ENCODE peak calls at places on chromosomes 12 and 14, in nine cellular contexts. D is mesenteric fat pad; X is fibroblast of pulmonary artery; B is stimulated activated CD8-positive, alpha-beta memory T cell treated with anti-CD3 and anti-CD28 coated beads, Interleukin-4, amount 100 ng/mL, for 1 hour; S is dorsolateral prefrontal cortex; N is upper lobe of right lung; R is NCI-H460; H is LHCN-M2; I is NCI-H146. Z is an unnamed sample.

GRCh38 chr14:104224516-104225281 is 86.3 kb downstream of the KIF26A start:
- DNase-seq in B (no peak), X (no peak), D (no peak), H (no peak), R (no peak), S (no peak), I (no peak), N (no peak), Z (no peak)

GRCh38 chr14:53462931-53463778 is 310.0 kb upstream of the DDHD1 start:
- DNase-seq in B (no peak), N (peak; percentile 77), X (no peak), I (no peak), S (no peak), D (no peak), R (no peak), H (no peak), Z (no peak)

GRCh38 chr14:97380539-97380941 is 583.4 kb downstream of the VRK1 start:
- DNase-seq in S (no peak), X (no peak), I (no peak), N (no peak), B (peak; percentile 28), D (no peak), H (no peak), R (no peak), Z (peak; percentile 36)

GRCh38 chr14:37931998-37932397 is 275.7 kb upstream of the SSTR1 start:
- DNase-seq in D (no peak), X (no peak), S (no peak), H (no peak), N (no peak), B (no peak), R (no peak), I (no peak), Z (no peak)

GRCh38 chr12:127294651-127295205 is 972.2 kb upstream of the TMEM132C start:
- DNase-seq in X (no peak), B (no peak), N (no peak), I (no peak), H (no peak), R (no peak), S (no peak), D (peak; percentile 47), Z (no peak)

GRCh38 chr12:1914116-1914911 is 4.1 kb downstream of the CACNA2D4 start:
- DNase-seq in H (no peak), R (no peak), N (no peak), D (peak; percentile 47), X (no peak), B (no peak), S (no peak), I (no peak), Z (no peak)

GRCh38 chr12:80849367-80849766 is 88.4 kb downstream of the LIN7A start:
- DNase-seq in B (no peak), S (no peak), D (no peak), I (peak; percentile 26), H (no peak), N (no peak), X (no peak), R (no peak), Z (no peak)

GRCh38 chr14:103535891-103536565 is 7.0 kb downstream of the TRMT61A start:
- DNase-seq in D (no peak), X (no peak), N (no peak), R (no peak), I (no peak), B (no peak), H (no peak), S (no peak), Z (no peak)

GRCh38 chr12:54357802-54358619 is 6.3 kb downstream of the GPR84 start:
- DNase-seq in S (no peak), X (no peak), I (peak; percentile 69), D (no peak), N (no peak), R (no peak), H (no peak), B (no peak), Z (no peak)

Z was measured in CD4-positive, alpha-beta T cell.